ENCODE peak calls at places on chromosomes 6 and 20, in seven cellular contexts. W is pancreas; R is EL; Y is upper lobe of right lung; A is stimulated activated naive B cell treated with anti-CD40 and anti-IgM and Interleukin-4, amounts not matched to agents 10 μg/mL and 1 μg/mL and 100 μg/mL, for 72 hours; X is activated effector memory CD4-positive, alpha-beta T cell treated with anti-CD3 and anti-CD28 coated beads, Interleukin-2, amount 50 U/mL, for 16 hours; Q is C1 segment of cervical spinal cord. E is an unnamed sample.

GRCh38 chr6:43886067-43886461 is 116.1 kb downstream of the VEGFA start:
- DNase-seq in Y (no peak), X (no peak), W (no peak), R (no peak), A (no peak), Q (no peak), E (no peak)

GRCh38 chr20:32527052-32527446 is 58.1 kb downstream of the NOL4L start:
- DNase-seq in W (no peak), R (no peak), Q (no peak), Y (no peak), X (no peak), A (no peak), E (no peak)

GRCh38 chr6:82088978-82089855 is 158.3 kb downstream of the IBTK start:
- DNase-seq in R (no peak), Y (no peak), A (no peak), Q (no peak), X (no peak), W (no peak), E (no peak)

GRCh38 chr6:144582939-144583613 is 297.9 kb downstream of the UTRN start:
- DNase-seq in W (no peak), Q (peak; percentile 17), Y (peak; percentile 65), R (peak; percentile 34), X (peak; percentile 75), A (peak; percentile 30), E (no peak)

GRCh38 chr6:53492860-53493634 is 51.9 kb downstream of the GCLC start:
- DNase-seq in Y (no peak), A (no peak), X (peak; percentile 68), R (peak; percentile 68), W (no peak), Q (peak; percentile 25), E (peak; percentile 40)

GRCh38 chr6:15539722-15540270 is 123.0 kb downstream of the DTNBP1 start:
- DNase-seq in X (no peak), R (no peak), Y (no peak), A (no peak), W (no peak), Q (no peak), E (no peak)

GRCh38 chr6:27899543-27899942 is 12.7 kb downstream of the OR2B2 start:
- DNase-seq in Q (no peak), Y (no peak), W (no peak), R (no peak), X (no peak), A (no peak), E (no peak)

GRCh38 chr6:43981363-43981990 is 145.8 kb downstream of the MRPL14 start:
- DNase-seq in Q (no peak), R (no peak), X (peak; percentile 54), A (no peak), W (peak; percentile 12), Y (no peak), E (no peak)

GRCh38 chr6:124795879-124796838 is 166.1 kb upstream of the RNF217 start:
- DNase-seq in Y (no peak), Q (peak; percentile 13), X (no peak), W (no peak), R (peak; percentile 3), A (no peak), E (peak; percentile 4)

GRCh38 chr6:33613794-33614166 is 7.3 kb upstream of the ITPR3 start:
- DNase-seq in Q (no peak), R (peak; percentile 94), X (no peak), A (no peak), Y (no peak), W (no peak), E (no peak)

GRCh38 chr20:1434571-1435336 is 31.9 kb downstream of the NSFL1C start:
- DNase-seq in R (peak; percentile 92), X (peak; percentile 77), Y (no peak), Q (no peak), W (peak; percentile 30), A (peak; percentile 69), E (no peak)

GRCh38 chr6:170209354-170210025 is 81.4 kb downstream of the DLL1 start:
- DNase-seq in W (peak; percentile 9), Y (peak; percentile 59), X (peak; percentile 24), R (no peak), Q (no peak), A (no peak), E (no peak)

GRCh38 chr6:19317587-19317986 is 519.6 kb upstream of the ID4 start:
- DNase-seq in X (no peak), R (no peak), W (no peak), Y (no peak), A (no peak), Q (no peak), E (no peak)

GRCh38 chr6:89221971-89222887 is 5.1 kb upstream of the GABRR1 start:
- DNase-seq in W (no peak), Y (no peak), Q (no peak), A (no peak), X (no peak), R (no peak), E (no peak)

GRCh38 chr20:49171928-49172327 is 16.2 kb downstream of the STAU1 start:
- DNase-seq in A (no peak), W (no peak), Y (no peak), Q (no peak), R (no peak), X (no peak), E (no peak)

GRCh38 chr6:105226598-105227291 is 46.9 kb upstream of the POPDC3 start:
- DNase-seq in X (no peak), Q (no peak), W (no peak), Y (no peak), A (no peak), R (peak; percentile 43), E (no peak)

GRCh38 chr6:135842618-135843392 is 8.7 kb upstream of the PDE7B start:
- DNase-seq in X (no peak), R (no peak), Q (no peak), Y (no peak), W (no peak), A (no peak), E (no peak)

GRCh38 chr6:111759836-111760785 is 113.1 kb downstream of the FYN start:
- DNase-seq in X (peak; percentile 77), A (no peak), R (peak; percentile 18), Y (no peak), W (no peak), Q (no peak), E (no peak)

GRCh38 chr20:434221-434620 is 26.1 kb downstream of the RBCK1 start:
- DNase-seq in W (no peak), R (no peak), Q (no peak), Y (no peak), A (no peak), X (no peak), E (no peak)

GRCh38 chr6:16723833-16724232 is 37.4 kb downstream of the ATXN1 start:
- DNase-seq in A (no peak), X (no peak), Y (no peak), W (no peak), R (peak; percentile 98), Q (no peak), E (no peak)

GRCh38 chr6:152380351-152380767 is 256.8 kb downstream of the SYNE1 start:
- DNase-seq in X (no peak), Q (no peak), W (peak; percentile 27), A (no peak), Y (no peak), R (peak; percentile 70), E (no peak)

GRCh38 chr6:1906625-1907024 is 296.9 kb downstream of the FOXC1 start:
- DNase-seq in W (no peak), R (no peak), X (no peak), A (no peak), Y (no peak), Q (no peak), E (no peak)

GRCh38 chr6:113433506-113433991 is 423.6 kb upstream of the MARCKS start:
- DNase-seq in R (peak; percentile 74), A (no peak), Q (no peak), W (peak; percentile 41), Y (peak; percentile 64), X (no peak), E (no peak)

GRCh38 chr20:62305765-62306431 is 3.1 kb downstream of the ADRM1 start:
- DNase-seq in X (no peak), W (no peak), Q (no peak), R (no peak), Y (no peak), A (no peak), E (no peak)

GRCh38 chr20:57991211-57991841 is 237.1 kb downstream of the ANKRD60 start:
- DNase-seq in Y (no peak), Q (no peak), R (peak; percentile 91), X (peak; percentile 27), W (no peak), A (no peak), E (peak; percentile 61)

GRCh38 chr6:108673153-108673552 is 112.4 kb downstream of the FOXO3 start:
- DNase-seq in Q (no peak), Y (no peak), A (no peak), W (no peak), R (no peak), X (no peak), E (no peak)

GRCh38 chr20:63023071-63023835 is 16.5 kb upstream of the BHLHE23 start:
- DNase-seq in Y (peak; percentile 59), W (no peak), A (no peak), Q (no peak), X (no peak), R (no peak), E (no peak)

GRCh38 chr6:131763749-131764148 is 44.1 kb upstream of the ENPP1 start:
- DNase-seq in Q (no peak), R (no peak), W (no peak), X (no peak), Y (no peak), A (no peak), E (no peak)

GRCh38 chr6:71012871-71013456 is 56.1 kb upstream of the B3GAT2 start:
- DNase-seq in X (no peak), R (peak; percentile 55), Q (no peak), Y (no peak), W (peak; percentile 18), A (peak; percentile 2), E (peak; percentile 57)

GRCh38 chr6:122376246-122376645 is 23.2 kb upstream of the HSF2 start:
- DNase-seq in A (no peak), X (no peak), Y (no peak), W (no peak), R (no peak), Q (no peak), E (no peak)

GRCh38 chr20:43196243-43196642 is 6.5 kb upstream of the PTPRT start:
- DNase-seq in W (no peak), Q (no peak), Y (no peak), X (no peak), R (no peak), A (no peak), E (no peak)